ENCODE peak calls at places on chromosomes 12 and 14, in ten cellular contexts. One of them, this sample, is unnamed.

GRCh38 chr14:65993103-65993502 is 493.1 kb upstream of the CCDC196 start:
- DNase-seq in fibroblast of villous mesenchyme: no peak
- DNase-seq in CD4-positive, CD25-positive, alpha-beta regulatory T cell: no peak
- DNase-seq in AG04449: no peak
- DNase-seq in fibroblast of lung: no peak
- DNase-seq in brain microvascular endothelial cell: no peak
- DNase-seq in foreskin fibroblast: no peak
- DNase-seq in dorsolateral prefrontal cortex: no peak
- DNase-seq in cardiac muscle cell: no peak
- DNase-seq in lower leg skin: no peak
- DNase-seq in this sample: no peak

GRCh38 chr14:91889477-91890211 is 22.3 kb upstream of the TC2N start:
- DNase-seq in fibroblast of villous mesenchyme: no peak
- DNase-seq in CD4-positive, CD25-positive, alpha-beta regulatory T cell: no peak
- DNase-seq in AG04449: no peak
- DNase-seq in fibroblast of lung: no peak
- DNase-seq in brain microvascular endothelial cell: no peak
- DNase-seq in foreskin fibroblast: no peak
- DNase-seq in dorsolateral prefrontal cortex: peak
- DNase-seq in cardiac muscle cell: no peak
- DNase-seq in lower leg skin: no peak
- DNase-seq in this sample: no peak

GRCh38 chr14:77965050-77965449 is 165.1 kb downstream of the ADCK1 start:
- DNase-seq in fibroblast of villous mesenchyme: no peak
- DNase-seq in CD4-positive, CD25-positive, alpha-beta regulatory T cell: no peak
- DNase-seq in AG04449: no peak
- DNase-seq in fibroblast of lung: no peak
- DNase-seq in brain microvascular endothelial cell: no peak
- DNase-seq in foreskin fibroblast: no peak
- DNase-seq in dorsolateral prefrontal cortex: no peak
- DNase-seq in cardiac muscle cell: no peak
- DNase-seq in lower leg skin: no peak
- DNase-seq in this sample: no peak

GRCh38 chr14:34251662-34252061 is 210.4 kb downstream of the SPTSSA start:
- DNase-seq in fibroblast of villous mesenchyme: no peak
- DNase-seq in CD4-positive, CD25-positive, alpha-beta regulatory T cell: no peak
- DNase-seq in AG04449: no peak
- DNase-seq in fibroblast of lung: no peak
- DNase-seq in brain microvascular endothelial cell: no peak
- DNase-seq in foreskin fibroblast: no peak
- DNase-seq in dorsolateral prefrontal cortex: no peak
- DNase-seq in cardiac muscle cell: no peak
- DNase-seq in lower leg skin: no peak
- DNase-seq in this sample: no peak

GRCh38 chr12:3202734-3203446 is 125.7 kb downstream of the TSPAN9 start:
- DNase-seq in fibroblast of villous mesenchyme: peak
- DNase-seq in CD4-positive, CD25-positive, alpha-beta regulatory T cell: peak
- DNase-seq in AG04449: no peak
- DNase-seq in fibroblast of lung: peak
- DNase-seq in brain microvascular endothelial cell: no peak
- DNase-seq in foreskin fibroblast: peak
- DNase-seq in dorsolateral prefrontal cortex: peak
- DNase-seq in cardiac muscle cell: peak
- DNase-seq in lower leg skin: peak
- DNase-seq in this sample: no peak

GRCh38 chr12:4489551-4489950 is 43.9 kb upstream of the FGF6 start:
- DNase-seq in fibroblast of villous mesenchyme: no peak
- DNase-seq in CD4-positive, CD25-positive, alpha-beta regulatory T cell: no peak
- DNase-seq in AG04449: no peak
- DNase-seq in fibroblast of lung: no peak
- DNase-seq in brain microvascular endothelial cell: no peak
- DNase-seq in foreskin fibroblast: no peak
- DNase-seq in dorsolateral prefrontal cortex: no peak
- DNase-seq in cardiac muscle cell: no peak
- DNase-seq in lower leg skin: no peak
- DNase-seq in this sample: no peak

GRCh38 chr12:3256103-3256551 is 178.9 kb downstream of the TSPAN9 start:
- DNase-seq in fibroblast of villous mesenchyme: no peak
- DNase-seq in CD4-positive, CD25-positive, alpha-beta regulatory T cell: no peak
- DNase-seq in AG04449: no peak
- DNase-seq in fibroblast of lung: no peak
- DNase-seq in brain microvascular endothelial cell: no peak
- DNase-seq in foreskin fibroblast: no peak
- DNase-seq in dorsolateral prefrontal cortex: no peak
- DNase-seq in cardiac muscle cell: peak
- DNase-seq in lower leg skin: no peak
- DNase-seq in this sample: no peak

GRCh38 chr12:6461401-6462233 is 8.9 kb downstream of the VAMP1 start:
- DNase-seq in fibroblast of villous mesenchyme: no peak
- DNase-seq in CD4-positive, CD25-positive, alpha-beta regulatory T cell: peak
- DNase-seq in AG04449: no peak
- DNase-seq in fibroblast of lung: no peak
- DNase-seq in brain microvascular endothelial cell: peak
- DNase-seq in foreskin fibroblast: no peak
- DNase-seq in dorsolateral prefrontal cortex: peak
- DNase-seq in cardiac muscle cell: no peak
- DNase-seq in lower leg skin: peak
- DNase-seq in this sample: no peak

GRCh38 chr12:121232163-121232562 is 22.2 kb downstream of the P2RX4 start:
- DNase-seq in fibroblast of villous mesenchyme: no peak
- DNase-seq in CD4-positive, CD25-positive, alpha-beta regulatory T cell: no peak
- DNase-seq in AG04449: no peak
- DNase-seq in fibroblast of lung: no peak
- DNase-seq in brain microvascular endothelial cell: no peak
- DNase-seq in foreskin fibroblast: no peak
- DNase-seq in dorsolateral prefrontal cortex: no peak
- DNase-seq in cardiac muscle cell: no peak
- DNase-seq in lower leg skin: no peak
- DNase-seq in this sample: no peak

GRCh38 chr14:61119006-61119405 is 138.0 kb downstream of the SLC38A6 start:
- DNase-seq in fibroblast of villous mesenchyme: no peak
- DNase-seq in CD4-positive, CD25-positive, alpha-beta regulatory T cell: no peak
- DNase-seq in AG04449: no peak
- DNase-seq in fibroblast of lung: no peak
- DNase-seq in brain microvascular endothelial cell: no peak
- DNase-seq in foreskin fibroblast: no peak
- DNase-seq in dorsolateral prefrontal cortex: no peak
- DNase-seq in cardiac muscle cell: no peak
- DNase-seq in lower leg skin: no peak
- DNase-seq in this sample: no peak

GRCh38 chr12:88552672-88553079 is 27.6 kb downstream of the KITLG start:
- DNase-seq in fibroblast of villous mesenchyme: peak
- DNase-seq in CD4-positive, CD25-positive, alpha-beta regulatory T cell: no peak
- DNase-seq in AG04449: peak
- DNase-seq in fibroblast of lung: no peak
- DNase-seq in brain microvascular endothelial cell: no peak
- DNase-seq in foreskin fibroblast: peak
- DNase-seq in dorsolateral prefrontal cortex: no peak
- DNase-seq in cardiac muscle cell: peak
- DNase-seq in lower leg skin: no peak
- DNase-seq in this sample: no peak

GRCh38 chr12:46964496-46965098 is 114.8 kb upstream of the PCED1B start:
- DNase-seq in fibroblast of villous mesenchyme: peak
- DNase-seq in CD4-positive, CD25-positive, alpha-beta regulatory T cell: no peak
- DNase-seq in AG04449: no peak
- DNase-seq in fibroblast of lung: peak
- DNase-seq in brain microvascular endothelial cell: peak
- DNase-seq in foreskin fibroblast: peak
- DNase-seq in dorsolateral prefrontal cortex: no peak
- DNase-seq in cardiac muscle cell: peak
- DNase-seq in lower leg skin: no peak
- DNase-seq in this sample: no peak
- H3K4me3 ChIP-seq in fibroblast of villous mesenchyme: peak
- H3K4me3 ChIP-seq in CD4-positive, CD25-positive, alpha-beta regulatory T cell: no peak
- H3K4me3 ChIP-seq in AG04449: no peak
- H3K4me3 ChIP-seq in fibroblast of lung: no peak
- H3K4me3 ChIP-seq in brain microvascular endothelial cell: no peak
- H3K4me3 ChIP-seq in foreskin fibroblast: no peak
- H3K4me3 ChIP-seq in dorsolateral prefrontal cortex: no peak
- H3K4me3 ChIP-seq in cardiac muscle cell: no peak
- H3K4me3 ChIP-seq in lower leg skin: no peak
- H3K4me3 ChIP-seq in this sample: no peak

DNA sequence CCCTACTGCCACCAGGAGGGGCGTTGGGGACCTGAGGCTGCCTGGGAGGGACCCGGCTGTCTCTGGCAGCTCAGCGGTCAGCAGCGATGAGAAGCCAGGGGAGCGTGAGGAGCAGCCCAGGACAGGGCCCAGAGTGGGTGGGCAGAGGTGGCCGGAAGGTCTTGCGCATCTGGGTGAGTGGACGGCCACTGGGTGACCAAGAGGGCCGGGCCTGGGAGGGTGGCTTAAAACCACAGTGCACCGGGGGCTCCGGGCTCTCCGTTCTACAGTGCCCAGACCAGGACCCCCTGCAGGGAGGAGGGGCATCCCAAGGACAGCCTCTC is 10.0 kb downstream of the INF2 start:
- DNase-seq in fibroblast of villous mesenchyme: no peak
- DNase-seq in CD4-positive, CD25-positive, alpha-beta regulatory T cell: no peak
- DNase-seq in AG04449: no peak
- DNase-seq in fibroblast of lung: no peak
- DNase-seq in brain microvascular endothelial cell: no peak
- DNase-seq in foreskin fibroblast: no peak
- DNase-seq in dorsolateral prefrontal cortex: no peak
- DNase-seq in cardiac muscle cell: no peak
- DNase-seq in lower leg skin: no peak
- DNase-seq in this sample: no peak
- H3K4me3 ChIP-seq in fibroblast of villous mesenchyme: no peak
- H3K4me3 ChIP-seq in CD4-positive, CD25-positive, alpha-beta regulatory T cell: no peak
- H3K4me3 ChIP-seq in AG04449: no peak
- H3K4me3 ChIP-seq in fibroblast of lung: no peak
- H3K4me3 ChIP-seq in brain microvascular endothelial cell: no peak
- H3K4me3 ChIP-seq in foreskin fibroblast: no peak
- H3K4me3 ChIP-seq in dorsolateral prefrontal cortex: peak
- H3K4me3 ChIP-seq in cardiac muscle cell: no peak
- H3K4me3 ChIP-seq in lower leg skin: no peak
- H3K4me3 ChIP-seq in this sample: no peak

GRCh38 chr12:66851134-66851533 is 172.3 kb upstream of the GRIP1 start:
- DNase-seq in fibroblast of villous mesenchyme: no peak
- DNase-seq in CD4-positive, CD25-positive, alpha-beta regulatory T cell: no peak
- DNase-seq in AG04449: no peak
- DNase-seq in fibroblast of lung: no peak
- DNase-seq in brain microvascular endothelial cell: no peak
- DNase-seq in foreskin fibroblast: no peak
- DNase-seq in dorsolateral prefrontal cortex: no peak
- DNase-seq in cardiac muscle cell: no peak
- DNase-seq in lower leg skin: no peak
- DNase-seq in this sample: no peak

GRCh38 chr12:66848967-66849366 is 170.1 kb upstream of the GRIP1 start:
- DNase-seq in fibroblast of villous mesenchyme: no peak
- DNase-seq in CD4-positive, CD25-positive, alpha-beta regulatory T cell: no peak
- DNase-seq in AG04449: no peak
- DNase-seq in fibroblast of lung: no peak
- DNase-seq in brain microvascular endothelial cell: no peak
- DNase-seq in foreskin fibroblast: no peak
- DNase-seq in dorsolateral prefrontal cortex: no peak
- DNase-seq in cardiac muscle cell: no peak
- DNase-seq in lower leg skin: no peak
- DNase-seq in this sample: no peak
- H3K4me3 ChIP-seq in fibroblast of villous mesenchyme: no peak
- H3K4me3 ChIP-seq in CD4-positive, CD25-positive, alpha-beta regulatory T cell: no peak
- H3K4me3 ChIP-seq in AG04449: no peak
- H3K4me3 ChIP-seq in fibroblast of lung: no peak
- H3K4me3 ChIP-seq in brain microvascular endothelial cell: no peak
- H3K4me3 ChIP-seq in foreskin fibroblast: no peak
- H3K4me3 ChIP-seq in dorsolateral prefrontal cortex: no peak
- H3K4me3 ChIP-seq in cardiac muscle cell: no peak
- H3K4me3 ChIP-seq in lower leg skin: no peak
- H3K4me3 ChIP-seq in this sample: no peak

DNA sequence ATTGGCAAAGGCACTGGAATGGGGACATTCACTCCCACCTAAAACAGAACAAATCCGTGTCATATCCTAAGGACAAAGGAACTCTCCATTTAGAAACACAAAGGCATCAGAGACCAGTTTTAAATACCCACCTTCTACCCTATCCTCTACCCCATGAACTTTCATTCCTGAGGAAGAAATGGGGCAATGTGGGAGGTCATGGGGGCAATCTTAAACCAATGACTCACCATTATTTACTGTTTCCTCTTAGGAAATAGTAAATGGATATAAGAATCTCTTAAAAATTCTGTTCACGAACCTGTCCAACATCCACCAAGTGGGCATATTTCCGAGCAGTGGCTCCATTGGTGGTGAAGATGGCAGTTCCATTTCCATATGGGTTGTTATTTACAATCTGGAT is 19.4 kb downstream of the ALDH6A1 start:
- DNase-seq in fibroblast of villous mesenchyme: peak
- DNase-seq in CD4-positive, CD25-positive, alpha-beta regulatory T cell: no peak
- DNase-seq in AG04449: no peak
- DNase-seq in fibroblast of lung: peak
- DNase-seq in brain microvascular endothelial cell: no peak
- DNase-seq in foreskin fibroblast: peak
- DNase-seq in dorsolateral prefrontal cortex: no peak
- DNase-seq in cardiac muscle cell: peak
- DNase-seq in lower leg skin: no peak
- DNase-seq in this sample: no peak
- H3K4me3 ChIP-seq in fibroblast of villous mesenchyme: no peak
- H3K4me3 ChIP-seq in CD4-positive, CD25-positive, alpha-beta regulatory T cell: no peak
- H3K4me3 ChIP-seq in AG04449: no peak
- H3K4me3 ChIP-seq in fibroblast of lung: no peak
- H3K4me3 ChIP-seq in brain microvascular endothelial cell: no peak
- H3K4me3 ChIP-seq in foreskin fibroblast: no peak
- H3K4me3 ChIP-seq in dorsolateral prefrontal cortex: no peak
- H3K4me3 ChIP-seq in cardiac muscle cell: no peak
- H3K4me3 ChIP-seq in lower leg skin: no peak
- H3K4me3 ChIP-seq in this sample: no peak

This sample was measured in kidney epithelial cell.